ENCODE peak calls at places on chromosomes 11 and 22, in nine cellular contexts. Y, L, H, I, X, D, A, V and T are unnamed samples.

GRCh38 chr11:2807801-2808241 is 77.8 kb downstream of the CDKN1C start:
- DNase-seq in Y (peak; percentile 1), L (no peak), H (no peak), I (no peak), X (no peak), D (no peak), A (no peak), V (no peak), T (no peak)

GRCh38 chr11:109785714-109786113 is 307.5 kb upstream of the ZC3H12C start:
- DNase-seq in Y (no peak), L (no peak), H (no peak), I (no peak), X (no peak), D (no peak), A (no peak), V (no peak), T (no peak)

GRCh38 chr11:68040957-68041591 is 2.2 kb downstream of the TCIRG1 start:
- DNase-seq in Y (no peak), L (no peak), H (no peak), I (no peak), X (no peak), D (no peak), A (no peak), V (no peak), T (no peak)

GRCh38 chr11:131889146-131889577 is 518.7 kb downstream of the NTM start:
- DNase-seq in Y (peak; percentile 34), L (no peak), H (peak; percentile 63), I (peak; percentile 85), X (no peak), D (no peak), A (no peak), V (no peak), T (peak; percentile 44)

GRCh38 chr11:27722117-27722844 is 22.0 kb upstream of the BDNF start:
- DNase-seq in Y (peak; percentile 55), L (no peak), H (peak; percentile 27), I (peak; percentile 50), X (no peak), D (no peak), A (no peak), V (no peak), T (peak; percentile 49)

GRCh38 chr11:26348776-26349175 is 16.8 kb downstream of the ANO3 start:
- DNase-seq in Y (no peak), L (no peak), H (no peak), I (no peak), X (no peak), D (no peak), A (no peak), V (no peak), T (no peak)

GRCh38 chr22:29309332-29310064 is 3.0 kb downstream of the GAS2L1 start:
- DNase-seq in Y (no peak), L (no peak), H (no peak), I (no peak), X (no peak), D (no peak), A (no peak), V (no peak), T (no peak)

GRCh38 chr22:37212174-37212906 is at the start of gene SSTR3:
- DNase-seq in Y (peak; percentile 62), L (no peak), H (no peak), I (no peak), X (no peak), D (no peak), A (no peak), V (no peak), T (no peak)

GRCh38 chr11:73159981-73160777 is 18.1 kb upstream of the FCHSD2 start:
- DNase-seq in Y (no peak), L (no peak), H (no peak), I (no peak), X (no peak), D (no peak), A (no peak), V (no peak), T (no peak)

GRCh38 chr11:120431633-120432032 is 79.9 kb upstream of the GRIK4 start:
- DNase-seq in Y (no peak), L (no peak), H (no peak), I (peak; percentile 75), X (no peak), D (no peak), A (peak; percentile 6), V (peak; percentile 18), T (peak; percentile 41)

GRCh38 chr11:3807856-3808845 is at the start of gene PGAP2:
- DNase-seq in Y (peak; percentile 90), L (peak; percentile 30), H (peak; percentile 75), I (peak; percentile 43), X (peak; percentile 43), D (peak; percentile 24), A (peak; percentile 72), V (peak; percentile 61), T (peak; percentile 84)

GRCh38 chr11:45158891-45159605 is 12.6 kb downstream of the PRDM11 start:
- DNase-seq in Y (no peak), L (no peak), H (no peak), I (no peak), X (no peak), D (no peak), A (no peak), V (no peak), T (no peak)